ENCODE peak calls at places on chromosomes 6 and 20, in seven cellular contexts. U is SK-N-SH, C is HepG2, W is PC-3, D is GM23338, K is mammary epithelial cell, L is astrocyte. G is an unnamed sample. For H3K4me1 and H3K79me2, the result is how much of the 10 kb centered on the place peaks cover.

GRCh38 chr20:39547546-39548410 is 585.6 kb downstream of the DHX35 start:
- DNase-seq in U (no peak), C (no peak), W (no peak), D (peak), K (no peak), L (no peak), G (peak)

GRCh38 chr6:39102024-39102820 is 12.8 kb downstream of the SAYSD1 start:
- DNase-seq in U (no peak), C (peak), W (no peak), D (peak), K (peak), L (peak), G (peak)

GRCh38 chr6:143583542-143584330 is 72.2 kb upstream of the FUCA2 start:
- DNase-seq in U (no peak), C (no peak), W (no peak), D (no peak), K (no peak), L (peak), G (no peak)

GRCh38 chr6:152368761-152369624 is 268.2 kb downstream of the SYNE1 start:
- DNase-seq in U (no peak), C (no peak), W (no peak), D (no peak), K (no peak), L (no peak), G (no peak)

GRCh38 chr20:60020251-60020650 is 62.0 kb downstream of the CDH26 start:
- DNase-seq in U (no peak), C (no peak), W (no peak), D (no peak), K (no peak), L (no peak), G (no peak)

GRCh38 chr6:121437861-121438651 is 2.6 kb downstream of the GJA1 start:
- DNase-seq in U (no peak), C (no peak), W (peak), D (peak), K (peak), L (peak), G (no peak)

GRCh38 chr6:20876016-20876415 is 341.8 kb downstream of the CDKAL1 start:
- DNase-seq in U (peak), C (no peak), W (peak), D (no peak), K (peak), L (peak), G (no peak)

GRCh38 chr20:57198359-57199072 is 67.9 kb downstream of the BMP7 start:
- DNase-seq in U (no peak), C (no peak), W (no peak), D (peak), K (no peak), L (peak), G (no peak)

GRCh38 chr6:48628316-48628715 is 517.3 kb upstream of the PTCHD4 start:
- DNase-seq in U (no peak), C (no peak), W (no peak), D (peak), K (no peak), L (peak), G (peak)

DNA sequence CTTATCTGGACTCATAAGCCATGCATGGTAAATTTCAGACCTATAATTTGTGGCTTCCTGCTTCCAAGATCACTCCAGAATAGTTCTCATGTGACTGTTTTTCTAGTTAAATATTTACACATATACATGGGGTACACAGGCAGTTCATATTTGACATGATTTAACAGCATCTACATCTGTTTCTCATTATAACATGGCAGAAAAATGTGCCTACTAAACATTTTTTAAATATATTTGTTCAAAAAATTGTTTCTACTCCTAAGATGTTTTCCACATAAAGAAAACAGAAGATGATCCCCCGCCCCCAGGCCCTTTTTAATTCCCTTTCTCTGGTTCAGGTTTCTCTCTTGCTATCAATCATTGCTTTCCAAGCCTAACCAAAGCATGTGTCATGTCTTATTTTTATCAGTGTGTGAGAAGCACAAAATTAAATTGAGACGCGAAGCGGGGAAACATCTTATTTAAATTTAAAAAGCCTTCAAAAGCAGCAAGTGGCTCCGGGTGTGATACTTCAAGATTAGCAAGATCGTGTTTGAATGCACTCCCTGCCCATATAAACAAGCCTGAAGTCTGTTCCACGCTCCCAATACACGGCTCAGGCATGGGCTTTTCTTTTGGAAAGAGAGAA is 37.3 kb downstream of the IPCEF1 start:
- DNase-seq in U (peak), C (no peak), W (peak), D (no peak), K (no peak), L (peak), G (no peak)
- H2AFZ ChIP-seq in U (no peak), C (no peak), W (no peak), D (peak), K (no peak), L (no peak), G (no peak)

DNA sequence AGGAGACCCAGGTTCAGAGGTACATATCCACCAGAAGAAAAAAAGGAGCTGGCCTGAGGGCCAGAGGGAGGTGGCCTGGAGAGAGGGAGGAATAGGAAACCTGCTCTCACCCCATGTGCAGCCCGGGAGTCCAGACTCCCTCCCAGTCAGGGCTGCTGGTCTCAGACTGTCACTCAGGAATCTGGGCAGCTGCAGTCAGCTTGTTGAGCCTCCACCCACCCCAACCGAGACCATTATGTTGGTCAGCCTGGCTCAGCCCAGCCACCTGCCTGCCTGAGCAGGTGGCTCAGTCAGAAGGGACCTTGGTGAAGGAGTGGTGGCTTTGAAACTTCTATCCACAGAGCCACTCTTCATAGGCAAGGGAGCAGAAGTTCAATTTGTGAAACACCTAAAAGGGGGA is 53.3 kb upstream of the EPB41L1 start:
- DNase-seq in U (no peak), C (no peak), W (no peak), D (no peak), K (no peak), L (no peak), G (no peak)
- H3K4me1 ChIP-seq in U (under half), C (under half), W (under half), D (under half), K (under half), L (under half), G (half or more)

GRCh38 chr6:79824231-79824630 is 123.1 kb downstream of the ELOVL4 start:
- DNase-seq in U (no peak), C (no peak), W (peak), D (no peak), K (peak), L (no peak), G (no peak)
- H3K79me2 ChIP-seq in U (under half), C (under half), W (under half), D (under half), K (under half), L (under half), G (under half)

GRCh38 chr6:54737247-54737646 is 109.3 kb upstream of the FAM83B start:
- DNase-seq in U (peak), C (peak), W (no peak), D (peak), K (no peak), L (no peak), G (peak)
- H2AFZ ChIP-seq in U (no peak), C (no peak), W (no peak), D (no peak), K (no peak), L (no peak), G (no peak)

DNA sequence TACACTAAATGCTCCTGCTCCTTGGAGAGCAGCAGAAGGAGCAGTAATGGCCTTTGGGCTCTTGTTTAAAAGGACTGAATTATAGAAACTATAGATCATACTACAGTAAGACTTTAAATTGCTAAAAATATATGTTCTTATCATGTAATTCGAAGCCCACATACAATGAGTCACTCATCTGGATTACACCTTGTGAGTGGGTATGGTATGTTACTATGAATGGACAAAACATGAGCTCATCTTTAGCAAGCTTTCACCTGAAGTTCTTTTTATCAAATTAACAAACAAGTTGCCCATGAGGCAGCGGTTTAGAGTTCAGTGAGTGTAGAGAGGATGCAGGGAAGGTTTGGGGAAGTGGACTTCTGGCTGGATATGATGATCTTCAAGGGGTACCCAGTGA is 114.4 kb upstream of the CCN2 start:
- DNase-seq in U (no peak), C (no peak), W (peak), D (no peak), K (peak), L (peak), G (no peak)
- H3K4me1 ChIP-seq in U (under half), C (under half), W (under half), D (under half), K (under half), L (under half), G (under half)

GRCh38 chr20:50537546-50538201 is 27.5 kb downstream of the PTPN1 start:
- DNase-seq in U (no peak), C (no peak), W (no peak), D (no peak), K (no peak), L (no peak), G (no peak)
- H3K79me2 ChIP-seq in U (half or more), C (under half), W (half or more), D (half or more), K (half or more), L (half or more), G (under half)

DNA sequence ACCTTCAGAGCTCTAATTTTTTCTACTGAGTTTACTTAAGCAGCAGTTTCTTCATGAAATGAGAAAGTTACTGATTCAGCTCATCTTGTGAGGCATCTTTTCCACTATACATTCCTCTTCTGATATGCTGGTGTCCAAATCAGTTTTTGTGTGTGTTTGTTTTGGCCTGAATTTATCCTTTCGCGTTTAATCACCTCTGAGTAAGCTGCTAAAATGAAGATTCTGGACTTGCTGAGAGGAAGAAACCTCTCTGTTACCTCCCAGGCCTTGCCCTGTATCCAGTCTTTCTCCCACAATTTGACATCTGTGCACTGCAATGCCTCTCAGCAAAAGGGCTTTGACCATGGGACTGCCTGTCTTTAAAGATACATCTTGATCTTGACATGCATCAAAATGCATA is 536.2 kb upstream of the NRSN1 start:
- DNase-seq in U (no peak), C (no peak), W (peak), D (no peak), K (no peak), L (peak), G (no peak)
- H2AFZ ChIP-seq in U (no peak), C (no peak), W (no peak), D (no peak), K (no peak), L (no peak), G (no peak)

GRCh38 chr20:44571367-44571766 is 11.0 kb upstream of the PKIG start:
- DNase-seq in U (no peak), C (no peak), W (no peak), D (no peak), K (no peak), L (peak), G (no peak)
- H3K4me1 ChIP-seq in U (under half), C (under half), W (under half), D (under half), K (under half), L (under half), G (under half)

GRCh38 chr20:3067139-3068009 is 4.0 kb upstream of the OXT start:
- DNase-seq in U (peak), C (no peak), W (no peak), D (no peak), K (no peak), L (no peak), G (no peak)
- H3K79me2 ChIP-seq in U (under half), C (under half), W (under half), D (under half), K (under half), L (under half), G (under half)